ENCODE peak calls at places on chromosomes 2 and 18, in six cellular contexts. W is tibial nerve, M is breast epithelium, G is trophoblast cell, D is neural progenitor cell, T is heart left ventricle. O is an unnamed sample. For H3K4me1, the result is how much of the 10 kb centered on the place peaks cover.

GRCh38 chr2:174008720-174009119 is 43.5 kb upstream of the SP3 start:
- DNase-seq in W (no peak), M (no peak), G (no peak), D (no peak), T (no peak), O (no peak)

GRCh38 chr2:42510191-42510929 is 16.6 kb upstream of the KCNG3 start:
- DNase-seq in W (no peak), M (no peak), G (peak), D (no peak), T (no peak), O (no peak)

GRCh38 chr2:233165895-233166661 is 85.4 kb upstream of the ATG16L1 start:
- DNase-seq in W (peak), M (no peak), G (no peak), D (no peak), T (peak), O (peak)

GRCh38 chr2:126849991-126850535 is 48.6 kb upstream of the TEX51 start:
- DNase-seq in W (no peak), M (no peak), G (no peak), D (no peak), T (no peak), O (no peak)

GRCh38 chr2:228819701-228820100 is 451.4 kb downstream of the PID1 start:
- DNase-seq in W (no peak), M (no peak), G (no peak), D (no peak), T (no peak), O (no peak)

GRCh38 chr2:231294578-231295362 is 96.3 kb downstream of the ARMC9 start:
- DNase-seq in W (no peak), M (no peak), G (no peak), D (no peak), T (no peak), O (no peak)

GRCh38 chr2:222651721-222652420 is 4.0 kb downstream of the FARSB start:
- DNase-seq in W (no peak), M (no peak), G (no peak), D (no peak), T (no peak), O (no peak)

GRCh38 chr2:98457045-98457696 is 12.5 kb downstream of the INPP4A start:
- DNase-seq in W (no peak), M (no peak), G (peak), D (no peak), T (no peak), O (peak)

GRCh38 chr2:11496311-11496710 is 30.4 kb upstream of the E2F6 start:
- DNase-seq in W (no peak), M (no peak), G (no peak), D (no peak), T (no peak), O (no peak)

GRCh38 chr2:121888189-121888557 is 132.7 kb downstream of the TSN start:
- DNase-seq in W (no peak), M (no peak), G (peak), D (no peak), T (no peak), O (no peak)

GRCh38 chr2:240948905-240949790 is 43.0 kb downstream of the CROCC2 start:
- DNase-seq in W (no peak), M (peak), G (no peak), D (no peak), T (peak), O (no peak)

GRCh38 chr2:229387815-229388214 is 116.7 kb upstream of the PID1 start:
- DNase-seq in W (no peak), M (no peak), G (no peak), D (no peak), T (no peak), O (no peak)

GRCh38 chr2:200302940-200303727 is 3.4 kb upstream of the SPATS2L start:
- DNase-seq in W (no peak), M (no peak), G (peak), D (no peak), T (no peak), O (peak)

GRCh38 chr2:146873646-146874259 is 971.1 kb upstream of the ACVR2A start:
- DNase-seq in W (no peak), M (no peak), G (peak), D (no peak), T (no peak), O (no peak)

GRCh38 chr18:57542126-57542525 is 44.4 kb downstream of the FECH start:
- DNase-seq in W (no peak), M (no peak), G (no peak), D (no peak), T (no peak), O (no peak)

GRCh38 chr2:106193491-106193976 is 567 bp downstream of the UXS1 start:
- DNase-seq in W (no peak), M (no peak), G (peak), D (peak), T (peak), O (no peak)

GRCh38 chr2:239765076-239765845 is 259.9 kb downstream of the NDUFA10 start:
- DNase-seq in W (no peak), M (peak), G (no peak), D (no peak), T (no peak), O (no peak)

GRCh38 chr2:239768031-239768800 is 256.9 kb downstream of the NDUFA10 start:
- DNase-seq in W (no peak), M (peak), G (no peak), D (no peak), T (no peak), O (no peak)

GRCh38 chr2:239765911-239766310 is 259.2 kb downstream of the NDUFA10 start:
- DNase-seq in W (no peak), M (peak), G (no peak), D (no peak), T (no peak), O (no peak)

GRCh38 chr2:239768907-239769573 is 256.1 kb downstream of the NDUFA10 start:
- DNase-seq in W (no peak), M (peak), G (no peak), D (no peak), T (no peak), O (no peak)

DNA sequence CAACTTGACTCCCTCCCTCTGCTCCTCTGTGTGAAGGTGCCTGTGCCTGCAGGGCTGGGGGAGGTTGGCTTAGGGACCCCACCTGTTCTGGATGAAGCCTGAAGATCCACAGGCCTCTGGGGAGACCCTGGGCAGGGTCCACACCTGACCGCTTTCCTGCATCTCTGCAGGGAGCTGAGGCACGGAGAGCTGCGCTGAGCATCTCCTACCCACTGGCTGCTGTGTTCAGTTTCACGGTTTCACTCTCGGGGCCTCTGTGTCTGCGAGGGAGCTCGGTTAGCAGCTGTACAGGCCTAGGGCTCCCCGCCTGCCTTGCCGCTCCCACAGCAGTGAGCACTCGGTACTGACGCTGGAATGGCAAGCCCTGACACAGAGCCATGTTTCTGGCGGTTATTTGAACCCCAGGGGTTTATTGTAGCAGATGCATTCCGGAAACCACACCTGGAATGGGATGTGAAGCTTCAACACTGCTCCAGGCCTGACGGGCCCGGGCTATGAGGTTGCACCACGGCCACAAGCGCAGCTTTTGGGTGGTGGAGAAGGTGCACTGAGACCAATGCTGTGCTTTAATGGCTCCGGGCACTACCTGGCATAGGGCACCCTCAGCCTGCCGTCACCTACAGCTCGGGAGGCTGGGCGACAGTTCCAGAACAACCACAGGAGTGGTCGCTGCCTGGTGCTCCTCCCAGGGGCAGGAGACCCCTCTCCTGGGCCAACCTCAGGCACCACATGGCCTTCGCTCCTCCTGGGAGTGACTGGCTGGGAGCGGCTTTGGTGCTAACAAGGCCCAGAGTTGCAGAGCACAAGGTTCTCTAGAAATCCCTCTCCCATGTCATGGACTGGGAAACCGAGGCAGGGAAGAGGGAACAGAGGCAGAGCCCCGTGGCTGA is 257.9 kb downstream of the NDUFA10 start:
- DNase-seq in W (no peak), M (peak), G (no peak), D (no peak), T (no peak), O (no peak)
- H3K4me1 ChIP-seq in W (under half), M (under half), G (under half), D (under half), T (under half), O (under half)

DNA sequence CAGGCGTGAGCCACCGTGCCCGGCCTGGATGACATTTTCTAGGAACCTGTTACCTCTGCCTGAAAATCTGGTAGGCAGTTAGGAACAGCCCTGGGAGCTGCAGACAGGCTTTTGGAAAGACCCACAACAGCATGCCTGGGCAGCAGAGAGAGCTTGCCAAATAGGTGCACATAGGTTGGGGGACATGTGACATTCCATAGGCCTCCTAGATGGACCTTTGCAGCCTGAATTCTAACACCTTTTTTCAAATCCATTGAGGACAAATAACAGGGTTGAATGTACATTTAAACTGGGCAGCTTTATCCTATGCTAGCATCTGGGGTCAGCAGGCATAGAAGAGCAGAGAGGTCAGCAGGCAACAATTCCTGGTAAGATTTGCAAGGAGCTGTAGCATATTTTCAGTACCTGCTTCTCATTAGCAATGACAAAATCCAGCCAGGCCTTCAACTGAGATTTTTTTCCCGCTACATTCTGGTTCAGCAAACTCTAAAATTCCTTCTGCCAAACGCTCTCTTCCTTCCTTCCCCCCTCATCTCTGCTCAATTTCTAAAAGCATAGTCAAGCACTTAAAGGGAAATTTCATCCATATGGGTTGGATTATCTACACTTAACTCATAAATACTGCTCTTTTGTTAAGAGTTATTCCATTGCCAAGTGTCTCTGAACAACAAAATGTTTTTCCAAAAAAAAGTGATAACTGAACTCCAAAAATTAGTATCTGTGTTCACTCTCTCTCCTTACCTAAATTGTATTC is 75.2 kb downstream of the SOWAHC start:
- DNase-seq in W (no peak), M (no peak), G (no peak), D (no peak), T (no peak), O (no peak)
- H3K27ac ChIP-seq in W (peak), M (peak), G (peak), D (no peak), T (peak), O (no peak)

DNA sequence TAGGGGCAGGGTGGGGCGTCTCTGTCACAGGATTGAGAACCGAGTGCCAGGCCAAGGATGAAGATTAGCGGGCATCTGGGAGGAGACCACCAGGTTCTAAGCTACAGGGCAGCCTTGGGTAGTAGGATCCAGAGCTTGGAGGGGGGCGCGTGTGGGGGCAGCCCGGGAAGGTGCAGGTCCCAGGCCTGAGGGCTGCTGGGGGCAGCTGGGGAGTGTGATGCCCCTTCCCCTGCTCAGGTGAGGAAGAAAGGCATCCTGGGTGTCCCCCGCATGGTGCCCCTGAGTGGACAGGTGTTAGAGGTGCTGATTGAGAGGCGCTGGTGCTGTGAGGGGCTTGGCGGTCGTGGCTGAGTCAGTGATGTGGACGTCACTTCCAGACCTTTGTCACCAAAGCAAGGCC is 33.9 kb upstream of the MBP start:
- DNase-seq in W (no peak), M (no peak), G (no peak), D (no peak), T (no peak), O (no peak)
- H3K4me3 ChIP-seq in W (no peak), M (no peak), G (no peak), D (no peak), T (no peak), O (no peak)

GRCh38 chr2:238106339-238106697 is 6.2 kb downstream of the ESPNL start:
- DNase-seq in W (no peak), M (peak), G (no peak), D (no peak), T (no peak), O (no peak)
- H3K4me1 ChIP-seq in W (under half), M (under half), G (under half), D (under half), T (under half), O (under half)

GRCh38 chr2:120343433-120344105 is 2.4 kb upstream of the INHBB start:
- DNase-seq in W (peak), M (peak), G (peak), D (peak), T (peak), O (peak)
- H3K27ac ChIP-seq in W (no peak), M (peak), G (no peak), D (no peak), T (peak), O (no peak)

DNA sequence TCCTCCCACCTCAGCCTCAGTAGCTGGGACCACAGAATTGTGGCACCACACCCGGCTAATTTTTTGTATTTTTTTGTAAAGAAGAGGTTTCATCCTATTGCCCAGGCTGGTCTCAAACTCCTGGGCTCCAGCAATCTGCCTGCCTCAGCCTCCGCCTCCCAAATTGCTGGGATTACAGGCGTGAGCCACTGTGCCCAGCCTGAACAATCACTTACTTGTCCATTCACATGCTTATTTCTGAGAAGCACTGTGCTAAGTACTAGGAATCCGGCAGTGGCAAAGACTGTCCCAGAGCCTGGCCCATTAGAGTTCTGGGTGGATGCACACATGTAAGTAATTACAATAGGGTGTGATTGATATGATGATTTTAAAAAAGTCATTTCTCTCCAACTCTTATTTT is 567.5 kb downstream of the DCC start:
- DNase-seq in W (no peak), M (no peak), G (no peak), D (no peak), T (no peak), O (no peak)
- H3K4me3 ChIP-seq in W (peak), M (no peak), G (no peak), D (no peak), T (no peak), O (no peak)

GRCh38 chr18:8619835-8620577 is 10.8 kb downstream of the RAB12 start:
- DNase-seq in W (no peak), M (no peak), G (no peak), D (no peak), T (no peak), O (no peak)
- H3K4me1 ChIP-seq in W (under half), M (under half), G (under half), D (under half), T (under half), O (under half)

DNA sequence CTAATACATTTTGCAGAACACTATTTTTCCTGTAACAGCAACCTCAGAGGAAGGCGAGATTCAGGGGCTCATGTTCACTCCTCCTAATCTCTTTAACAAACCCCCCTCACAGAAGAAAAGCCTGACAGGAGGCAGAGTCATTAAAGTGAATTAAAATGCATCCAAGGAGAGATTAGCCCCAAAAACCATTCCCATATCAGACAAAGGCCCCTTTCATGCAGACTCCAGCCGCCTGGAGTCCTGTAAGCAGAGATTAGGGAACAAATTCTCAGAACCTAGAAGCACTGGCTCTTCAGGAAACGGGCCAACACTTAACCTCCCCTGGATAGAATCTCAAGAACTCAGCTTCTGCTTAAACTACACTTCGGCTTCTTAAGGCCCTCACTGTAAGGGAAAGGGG is 380.1 kb downstream of the TNS1 start:
- DNase-seq in W (no peak), M (no peak), G (no peak), D (peak), T (no peak), O (no peak)
- H3K27ac ChIP-seq in W (no peak), M (no peak), G (peak), D (peak), T (peak), O (no peak)

GRCh38 chr2:91748869-91749268 is 3057.4 kb downstream of the RPIA start:
- DNase-seq in W (no peak), M (no peak), G (peak), D (no peak), T (no peak), O (no peak)
- H3K4me3 ChIP-seq in W (no peak), M (no peak), G (no peak), D (no peak), T (no peak), O (no peak)

DNA sequence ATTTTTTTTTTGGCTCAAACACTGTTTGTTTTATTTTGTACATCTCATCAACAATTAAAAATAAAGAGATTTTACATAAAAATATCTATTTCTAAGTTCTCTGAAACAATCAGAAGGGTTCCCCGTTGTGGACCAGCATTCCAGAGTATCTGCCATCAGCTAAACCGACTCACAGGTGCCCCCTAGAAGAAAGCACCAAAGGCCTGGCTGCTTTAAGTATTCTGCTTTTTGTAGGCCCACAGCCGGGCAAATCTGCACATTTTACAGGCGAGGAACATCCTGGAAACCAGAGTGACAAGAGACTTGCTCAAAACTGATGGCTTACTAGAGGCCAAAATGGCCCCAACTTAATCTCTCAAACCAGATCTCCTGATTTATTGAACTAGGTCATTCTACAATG is 82.2 kb upstream of the SETBP1 start:
- DNase-seq in W (no peak), M (no peak), G (no peak), D (no peak), T (no peak), O (no peak)
- H3K4me1 ChIP-seq in W (under half), M (under half), G (under half), D (under half), T (under half), O (half or more)

O was measured in SJSA1.